ENCODE peak calls at places on chromosomes 12 and 14, in eight cellular contexts. O is CD14-positive monocyte, D is GM12865, E is WTC11, R is stomach, B is Panc1, N is A673, G is GM20000. C is an unnamed sample.

GRCh38 chr14:30991408-30991807 is 34.0 kb upstream of the AP4S1 start:
- DNase-seq in O (no peak), D (no peak), E (no peak), R (no peak), B (no peak), N (no peak), G (no peak), C (no peak)

GRCh38 chr14:99565383-99565782 is 38.6 kb downstream of the CCDC85C start:
- DNase-seq in O (no peak), D (no peak), E (no peak), R (no peak), B (no peak), N (no peak), G (no peak), C (no peak)

GRCh38 chr12:114685869-114686268 is 1.9 kb upstream of the TBX3 start:
- DNase-seq in O (no peak), D (no peak), E (no peak), R (no peak), B (no peak), N (no peak), G (no peak), C (no peak)

GRCh38 chr12:15698377-15698867 is 90.8 kb downstream of the EPS8 start:
- DNase-seq in O (no peak), D (no peak), E (no peak), R (no peak), B (no peak), N (no peak), G (no peak), C (no peak)

GRCh38 chr14:54901380-54902142 is 1.1 kb downstream of the GCH1 start:
- DNase-seq in O (no peak), D (peak; percentile 14), E (no peak), R (no peak), B (no peak), N (peak; percentile 26), G (peak; percentile 15), C (peak; percentile 34)

GRCh38 chr14:102693006-102693755 is 84.1 kb upstream of the TRAF3 start:
- DNase-seq in O (no peak), D (no peak), E (no peak), R (no peak), B (no peak), N (peak; percentile 84), G (no peak), C (no peak)

GRCh38 chr12:50764116-50764860 is 387 bp downstream of the ATF1 start:
- DNase-seq in O (peak; percentile 50), D (no peak), E (peak; percentile 69), R (peak; percentile 58), B (no peak), N (peak; percentile 70), G (peak; percentile 85), C (no peak)

GRCh38 chr14:68546839-68547238 is 246.0 kb downstream of the ZFP36L1 start:
- DNase-seq in O (no peak), D (no peak), E (no peak), R (no peak), B (no peak), N (no peak), G (no peak), C (no peak)

GRCh38 chr14:62138593-62138992 is 376.4 kb downstream of the SNAPC1 start:
- DNase-seq in O (no peak), D (no peak), E (no peak), R (no peak), B (no peak), N (no peak), G (no peak), C (no peak)

GRCh38 chr12:10849425-10849878 is at the start of gene PRR4:
- DNase-seq in O (no peak), D (peak; percentile 23), E (no peak), R (no peak), B (no peak), N (no peak), G (no peak), C (peak; percentile 52)

GRCh38 chr12:71092290-71092689 is 65.5 kb downstream of the TSPAN8 start:
- DNase-seq in O (no peak), D (no peak), E (no peak), R (no peak), B (no peak), N (peak; percentile 49), G (no peak), C (no peak)

GRCh38 chr12:31629756-31630732 is 29.4 kb upstream of the ETFBKMT start:
- DNase-seq in O (no peak), D (no peak), E (no peak), R (peak; percentile 1), B (no peak), N (no peak), G (no peak), C (no peak)

GRCh38 chr14:99899578-99900178 is 106.5 kb downstream of the EML1 start:
- DNase-seq in O (no peak), D (peak; percentile 14), E (no peak), R (no peak), B (no peak), N (peak; percentile 49), G (peak; percentile 25), C (no peak)

GRCh38 chr12:27460471-27460978 is 14.0 kb downstream of the SMCO2 start:
- DNase-seq in O (no peak), D (peak; percentile 50), E (no peak), R (no peak), B (peak; percentile 43), N (no peak), G (no peak), C (peak; percentile 62)

GRCh38 chr14:97459180-97459579 is 662.0 kb downstream of the VRK1 start:
- DNase-seq in O (no peak), D (no peak), E (no peak), R (no peak), B (no peak), N (no peak), G (no peak), C (peak; percentile 57)

GRCh38 chr14:53491256-53491905 is 338.3 kb upstream of the DDHD1 start:
- DNase-seq in O (no peak), D (no peak), E (no peak), R (no peak), B (no peak), N (no peak), G (no peak), C (no peak)

GRCh38 chr12:1911598-1912575 is 6.6 kb downstream of the CACNA2D4 start:
- DNase-seq in O (peak; percentile 42), D (no peak), E (no peak), R (peak; percentile 15), B (no peak), N (no peak), G (peak; percentile 8), C (no peak)

GRCh38 chr14:88286309-88286708 is 36.8 kb downstream of the KCNK10 start:
- DNase-seq in O (no peak), D (no peak), E (no peak), R (no peak), B (no peak), N (no peak), G (no peak), C (no peak)

GRCh38 chr14:69346710-69347109 is 51.4 kb downstream of the ERH start:
- DNase-seq in O (no peak), D (no peak), E (peak; percentile 91), R (peak; percentile 48), B (no peak), N (peak; percentile 48), G (peak; percentile 42), C (peak; percentile 9)

DNA sequence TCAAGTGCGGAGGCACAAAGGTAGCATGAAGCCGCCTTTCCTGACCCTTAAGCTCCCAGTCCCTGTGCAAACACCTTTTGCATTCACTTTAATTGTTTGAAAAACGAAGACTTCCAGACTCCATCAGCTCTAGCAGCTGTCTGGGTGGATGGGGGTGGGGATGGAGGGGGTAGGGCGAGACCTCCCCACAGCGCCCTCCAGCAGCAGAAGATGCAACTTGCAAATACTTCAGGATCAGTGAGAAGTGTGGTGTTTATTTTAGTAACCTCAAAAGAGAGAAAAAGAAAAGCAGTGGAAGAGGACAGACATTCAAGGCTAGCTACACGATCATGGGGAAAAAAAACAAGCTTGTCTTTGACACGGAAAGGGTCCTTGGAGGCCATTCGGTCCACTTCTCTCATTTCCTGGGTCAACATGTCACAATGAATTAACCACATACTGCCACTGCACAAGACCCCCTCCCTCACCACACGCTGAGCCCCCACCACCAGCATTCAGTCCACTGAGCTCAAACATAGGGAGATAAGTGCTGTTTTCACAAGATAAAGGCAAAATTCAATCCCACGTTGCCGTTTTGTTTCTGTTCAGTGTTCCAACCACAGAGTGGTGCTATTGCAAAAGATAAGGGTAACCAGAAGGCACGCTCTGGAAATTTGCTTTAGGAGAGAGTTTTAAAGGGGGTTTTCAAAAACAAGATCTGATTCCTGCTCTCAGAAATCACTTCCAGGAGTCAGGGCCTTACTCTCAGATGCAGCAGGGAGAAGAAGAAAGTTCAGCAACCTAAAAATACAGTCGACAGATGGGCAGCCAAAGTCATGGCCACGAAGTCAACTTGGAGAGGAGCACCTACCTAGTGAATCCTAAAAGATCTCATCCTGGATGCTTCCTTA is 3.3 kb upstream of the NTF3 start:
- DNase-seq in O (no peak), D (no peak), E (peak; percentile 52), R (no peak), B (no peak), N (no peak), G (no peak), C (no peak)
- TF ChIP-seq CTCF in O (no peak), D (no peak), E (no peak), R (peak; percentile 50), B (peak; percentile 44), N (peak; percentile 27), G (no peak), C (no peak)

DNA sequence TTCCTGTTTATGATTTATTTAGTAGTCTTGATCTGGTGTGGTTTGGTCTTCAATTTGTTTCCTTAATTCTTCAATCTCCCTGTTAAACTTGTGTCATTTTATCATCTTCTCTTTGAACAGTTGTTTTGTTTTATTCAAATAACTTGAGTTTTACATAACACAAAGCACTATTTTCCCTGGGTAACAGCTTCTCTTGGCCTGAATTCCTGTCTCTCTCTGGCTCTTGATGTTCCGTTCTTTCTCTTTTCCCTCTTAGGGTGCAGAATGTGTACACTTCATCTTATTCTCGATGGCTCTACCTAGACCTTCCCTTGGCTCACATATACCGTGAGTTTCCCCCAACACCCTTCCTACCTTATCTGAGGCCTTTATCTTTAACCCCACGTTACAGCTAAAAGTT is 36.8 kb upstream of the VPS33A start:
- DNase-seq in O (no peak), D (no peak), E (no peak), R (no peak), B (no peak), N (no peak), G (no peak), C (no peak)
- TF ChIP-seq CTCF in O (no peak), D (no peak), E (no peak), R (no peak), B (no peak), N (no peak), G (no peak), C (no peak)

DNA sequence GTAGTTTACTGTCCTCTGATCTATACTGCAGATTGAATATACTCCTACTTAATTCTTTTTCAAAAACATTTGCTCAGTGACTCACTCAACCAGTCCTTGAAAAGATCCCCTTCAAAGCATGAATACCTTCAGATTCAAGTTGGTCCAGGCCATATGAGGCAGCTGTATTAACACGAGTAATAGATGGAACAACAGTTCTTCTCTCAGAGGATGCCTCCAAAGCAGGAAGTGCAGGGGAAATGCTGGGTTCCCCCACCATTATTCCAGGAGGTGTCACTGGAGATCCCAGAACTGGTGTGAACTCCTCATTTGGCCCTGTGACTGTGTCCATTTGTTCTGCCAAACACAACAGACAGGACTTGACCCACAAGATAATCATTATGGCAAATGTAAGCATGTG is 20.6 kb downstream of the ARMH4 start:
- DNase-seq in O (no peak), D (no peak), E (no peak), R (no peak), B (no peak), N (no peak), G (no peak), C (no peak)
- TF ChIP-seq CTCF in O (no peak), D (no peak), E (no peak), R (no peak), B (no peak), N (peak; percentile 8), G (no peak), C (no peak)

GRCh38 chr12:121223947-121224285 is 14.0 kb downstream of the P2RX4 start:
- DNase-seq in O (no peak), D (no peak), E (no peak), R (no peak), B (no peak), N (no peak), G (no peak), C (no peak)
- TF ChIP-seq CTCF in O (peak; percentile 25), D (no peak), E (no peak), R (no peak), B (peak; percentile 33), N (no peak), G (no peak), C (no peak)